ENCODE peak calls at places on chromosome 18, in seven cellular contexts. Y is RCC 7860, X is NCI-H345, C is GM20000, R is HT-29, V is A549, A is MV-4-11. Z is an unnamed sample.

GRCh38 chr18:7601249-7601620 is 34.1 kb downstream of the PTPRM start:
- DNase-seq in Y (peak), X (no peak), C (no peak), R (no peak), V (no peak), A (no peak), Z (peak)

GRCh38 chr18:6396276-6396675 is 18.4 kb downstream of the L3MBTL4 start:
- DNase-seq in Y (no peak), X (no peak), C (no peak), R (no peak), V (no peak), A (no peak), Z (no peak)

GRCh38 chr18:59142274-59142673 is 2.6 kb downstream of the SEC11C start:
- DNase-seq in Y (no peak), X (no peak), C (peak), R (no peak), V (no peak), A (no peak), Z (no peak)

GRCh38 chr18:11808001-11808855 is 43.0 kb upstream of the CHMP1B start:
- DNase-seq in Y (peak), X (no peak), C (no peak), R (no peak), V (peak), A (no peak), Z (peak)

GRCh38 chr18:6406075-6406909 is 8.4 kb downstream of the L3MBTL4 start:
- DNase-seq in Y (peak), X (no peak), C (no peak), R (no peak), V (no peak), A (no peak), Z (peak)

GRCh38 chr18:77098033-77098432 is 34.5 kb downstream of the MBP start:
- DNase-seq in Y (no peak), X (no peak), C (no peak), R (no peak), V (no peak), A (peak), Z (no peak)

GRCh38 chr18:31664101-31664500 is 20.3 kb downstream of the B4GALT6 start:
- DNase-seq in Y (no peak), X (no peak), C (no peak), R (no peak), V (no peak), A (no peak), Z (no peak)

GRCh38 chr18:21741511-21742322 is 1.1 kb downstream of the MIB1 start:
- DNase-seq in Y (no peak), X (peak), C (no peak), R (peak), V (peak), A (no peak), Z (no peak)

GRCh38 chr18:24538421-24539264 is 78.2 kb downstream of the HRH4 start:
- DNase-seq in Y (no peak), X (no peak), C (no peak), R (no peak), V (no peak), A (no peak), Z (no peak)

GRCh38 chr18:7872569-7872968 is 305.5 kb downstream of the PTPRM start:
- DNase-seq in Y (peak), X (peak), C (no peak), R (peak), V (peak), A (no peak), Z (peak)